ENCODE peak calls at places on chromosomes 7 and 10, in eight cellular contexts. Z, I, D, W, H, K, M and G are unnamed samples.

GRCh38 chr7:116782177-116782711 is 80.1 kb upstream of the CAPZA2 start:
- DNase-seq in M (no peak), K (no peak), Z (no peak), W (peak), D (no peak), I (peak), H (no peak), G (peak)

GRCh38 chr7:34928052-34928451 is 109.2 kb downstream of the DPY19L1 start:
- DNase-seq in W (no peak), H (peak), K (no peak), D (no peak), M (no peak), I (peak), Z (peak), G (peak)

GRCh38 chr10:130573446-130573845 is 437.3 kb downstream of the GLRX3 start:
- DNase-seq in I (no peak), K (no peak), H (no peak), W (no peak), M (no peak), D (no peak), Z (no peak), G (no peak)

GRCh38 chr7:150373049-150373801 is 4.6 kb downstream of the REPIN1 start:
- DNase-seq in I (peak), M (no peak), W (no peak), D (no peak), H (no peak), K (no peak), Z (no peak), G (no peak)

GRCh38 chr10:61406282-61406681 is 46.9 kb downstream of the TMEM26 start:
- DNase-seq in D (no peak), K (no peak), I (no peak), Z (no peak), W (no peak), M (no peak), H (no peak), G (no peak)

GRCh38 chr7:96135241-96135640 is 186.7 kb downstream of the SLC25A13 start:
- DNase-seq in K (no peak), M (no peak), W (no peak), I (peak), Z (no peak), H (no peak), D (no peak), G (peak)

GRCh38 chr7:150401424-150401790 is 22.3 kb downstream of the ZNF775 start:
- DNase-seq in W (no peak), D (no peak), Z (no peak), H (no peak), I (no peak), M (no peak), K (no peak), G (no peak)

GRCh38 chr7:150481207-150481920 is 30.9 kb downstream of the GIMAP8 start:
- DNase-seq in Z (no peak), K (no peak), W (no peak), M (peak), D (no peak), H (no peak), I (no peak), G (no peak)

GRCh38 chr7:131606346-131607290 is 50.2 kb upstream of the PODXL start:
- DNase-seq in W (no peak), M (no peak), K (no peak), D (no peak), I (peak), Z (peak), H (peak), G (peak)

GRCh38 chr7:102874166-102874829 is 38.5 kb upstream of the LRRC17 start:
- DNase-seq in Z (no peak), H (no peak), K (no peak), M (no peak), I (no peak), W (peak), D (no peak), G (no peak)

GRCh38 chr10:59562126-59562525 is 147.5 kb downstream of the SLC16A9 start:
- DNase-seq in W (no peak), M (no peak), D (no peak), H (no peak), I (no peak), K (no peak), Z (no peak), G (no peak)